ENCODE peak calls at places on chromosomes 1 and 21, in seven cellular contexts. S, K, T, C, B, E and J are unnamed samples.

GRCh38 chr1:101293461-101294045 is 56.7 kb downstream of the S1PR1 start:
- DNase-seq in B (no peak), S (no peak), E (no peak), K (no peak), T (no peak), C (no peak), J (peak)

GRCh38 chr1:219415433-219415832 is 197.5 kb downstream of the ZC3H11B start:
- DNase-seq in T (no peak), S (no peak), K (no peak), B (no peak), E (no peak), C (no peak), J (no peak)

GRCh38 chr21:34263629-34264028 is 100.2 kb upstream of the KCNE2 start:
- DNase-seq in K (no peak), S (no peak), E (no peak), T (no peak), B (no peak), C (no peak), J (no peak)

GRCh38 chr1:188499690-188500089 is 1670.9 kb downstream of the PLA2G4A start:
- DNase-seq in S (no peak), E (no peak), C (no peak), K (no peak), T (no peak), B (no peak), J (peak)

GRCh38 chr21:32480381-32480780 is 67.9 kb downstream of the EVA1C start:
- DNase-seq in T (no peak), C (no peak), B (no peak), S (no peak), E (no peak), K (no peak), J (no peak)

GRCh38 chr21:37074546-37074945 is 1.5 kb downstream of the TTC3 start:
- DNase-seq in S (no peak), C (no peak), T (no peak), B (no peak), K (peak), E (no peak), J (no peak)

GRCh38 chr1:76465030-76465429 is 390.5 kb downstream of the ST6GALNAC3 start:
- DNase-seq in E (no peak), T (no peak), K (no peak), B (no peak), C (no peak), S (no peak), J (peak)

GRCh38 chr1:10251325-10252103 is 41.1 kb downstream of the KIF1B start:
- DNase-seq in B (no peak), T (no peak), S (no peak), C (no peak), K (no peak), E (no peak), J (peak)